ENCODE peak calls at places on chromosomes 7 and 10, in seven cellular contexts. I, O, M, L, N, E and W are unnamed samples.
A peak's percentile ranks its signal among the peaks of the same experiment; 100 is the strongest.

GRCh38 chr7:74462707-74463100 is 9.0 kb downstream of the GTF2IRD1 start:
- DNase-seq in M (no peak), L (no peak), N (no peak), O (no peak), E (no peak), I (no peak), W (no peak)

GRCh38 chr7:124667312-124667711 is 98.3 kb downstream of the GPR37 start:
- DNase-seq in E (no peak), N (no peak), L (no peak), O (no peak), I (peak; percentile 32), M (no peak), W (no peak)

GRCh38 chr10:43190775-43191174 is 52.5 kb downstream of the CSGALNACT2 start:
- DNase-seq in I (peak; percentile 77), O (peak; percentile 12), E (no peak), L (no peak), N (no peak), M (peak; percentile 32), W (no peak)

GRCh38 chr10:47031953-47032465 is 120.8 kb downstream of the PTPN20 start:
- DNase-seq in N (peak; percentile 38), M (peak; percentile 40), O (peak; percentile 11), L (peak; percentile 34), E (no peak), I (peak; percentile 14), W (no peak)

GRCh38 chr7:102000123-102000522 is 182.7 kb downstream of the CUX1 start:
- DNase-seq in L (no peak), N (no peak), M (no peak), E (no peak), O (no peak), I (no peak), W (no peak)

GRCh38 chr10:91340613-91341362 is 69.4 kb upstream of the HECTD2 start:
- DNase-seq in O (peak; percentile 97), M (peak; percentile 82), L (no peak), E (no peak), N (no peak), I (peak; percentile 96), W (peak; percentile 88)

GRCh38 chr7:72674394-72674793 is 153.6 kb downstream of the TYW1B start:
- DNase-seq in M (no peak), O (peak; percentile 57), I (no peak), N (no peak), L (no peak), E (no peak), W (peak; percentile 7)

GRCh38 chr10:16949806-16950205 is 132.6 kb upstream of the RSU1 start:
- DNase-seq in N (no peak), E (no peak), L (no peak), M (no peak), I (peak; percentile 55), O (no peak), W (no peak)

GRCh38 chr10:2852574-2853323 is 214.6 kb upstream of the PFKP start:
- DNase-seq in L (no peak), N (no peak), I (no peak), O (no peak), M (no peak), E (no peak), W (no peak)

GRCh38 chr10:71285180-71285545 is 33.9 kb upstream of the SLC29A3 start:
- DNase-seq in O (peak; percentile 9), E (peak; percentile 86), I (peak; percentile 16), L (peak; percentile 62), M (no peak), N (no peak), W (peak; percentile 66)

GRCh38 chr10:79393221-79393923 is 46.1 kb downstream of the PPIF start:
- DNase-seq in L (peak; percentile 38), M (no peak), E (no peak), O (no peak), I (no peak), N (peak; percentile 39), W (no peak)

GRCh38 chr7:31934551-31934950 is 135.7 kb downstream of the PDE1C start:
- DNase-seq in N (no peak), E (no peak), M (no peak), I (peak; percentile 48), O (no peak), L (no peak), W (no peak)

GRCh38 chr7:74157605-74158004 is 16.6 kb upstream of the EIF4H start:
- DNase-seq in L (no peak), N (no peak), I (no peak), O (no peak), E (no peak), M (no peak), W (no peak)

GRCh38 chr10:113052076-113052830 is 102.2 kb downstream of the TCF7L2 start:
- DNase-seq in M (no peak), L (no peak), N (no peak), I (no peak), E (no peak), O (no peak), W (no peak)
- TF ChIP-seq CTCF in M (peak; percentile 61), L (no peak), N (peak; percentile 26), I (peak; percentile 41), E (peak; percentile 46), O (no peak), W (no peak)

DNA sequence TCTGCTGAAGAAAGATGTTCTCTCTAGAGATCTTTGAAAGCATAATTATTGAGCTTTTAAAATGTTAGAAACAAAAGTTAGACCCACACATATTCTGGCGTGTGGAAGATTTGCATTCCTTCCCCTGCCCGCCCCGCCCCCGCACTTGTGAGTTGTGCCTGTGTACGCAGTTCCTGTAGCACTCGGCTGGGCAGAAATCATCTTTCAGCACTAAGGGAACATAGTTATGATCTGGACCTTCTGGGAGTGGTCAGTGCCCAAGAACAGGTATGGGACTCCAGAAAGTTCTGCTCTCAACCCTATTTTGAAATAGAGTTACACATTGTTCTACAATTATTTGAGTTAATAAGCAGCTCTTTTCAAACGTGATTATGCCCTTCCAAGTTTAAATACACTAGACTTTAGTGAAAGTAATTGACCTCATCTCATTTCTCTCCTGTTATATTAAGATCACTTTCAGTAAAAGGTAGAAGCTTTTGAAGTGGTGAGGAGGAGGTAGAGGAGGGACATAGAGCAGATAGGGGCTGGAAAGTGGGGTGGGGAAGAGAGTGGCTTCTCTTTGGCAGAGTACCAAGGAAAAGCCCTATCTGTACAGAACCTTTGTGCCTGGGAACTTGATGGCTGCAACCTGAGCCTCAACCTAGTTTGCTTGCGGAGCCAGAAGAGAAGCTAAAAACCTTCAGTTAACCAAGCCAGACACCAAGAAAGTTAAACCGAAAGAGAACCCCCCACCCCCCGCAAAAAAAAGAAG is 5.7 kb downstream of the BLVRA start:
- DNase-seq in E (no peak), O (peak; percentile 67), N (peak; percentile 91), I (peak; percentile 53), L (no peak), M (peak; percentile 27), W (peak; percentile 56)
- H3K27ac ChIP-seq in E (no peak overlapping the region), O (peak overlapping the region; percentile 42), N (peak overlapping the region; percentile 83), I (no peak overlapping the region), L (peak overlapping the region; percentile 46), M (no peak overlapping the region), W (peak overlapping the region; percentile 80)

GRCh38 chr10:14801693-14802092 is 27.0 kb upstream of the FAM107B start:
- DNase-seq in L (no peak), N (no peak), E (peak; percentile 31), O (no peak), I (no peak), M (no peak), W (no peak)
- TF ChIP-seq CTCF in L (no peak), N (no peak), E (no peak), O (no peak), I (peak; percentile 4), M (peak; percentile 35), W (no peak)

GRCh38 chr10:44858017-44858371 is 53.1 kb upstream of the TMEM72 start:
- DNase-seq in O (no peak), I (no peak), M (no peak), L (no peak), N (no peak), E (no peak), W (no peak)
- H3K27ac ChIP-seq in O (no peak overlapping the region), I (no peak overlapping the region), M (no peak overlapping the region), L (no peak overlapping the region), N (no peak overlapping the region), E (no peak overlapping the region), W (no peak overlapping the region)

DNA sequence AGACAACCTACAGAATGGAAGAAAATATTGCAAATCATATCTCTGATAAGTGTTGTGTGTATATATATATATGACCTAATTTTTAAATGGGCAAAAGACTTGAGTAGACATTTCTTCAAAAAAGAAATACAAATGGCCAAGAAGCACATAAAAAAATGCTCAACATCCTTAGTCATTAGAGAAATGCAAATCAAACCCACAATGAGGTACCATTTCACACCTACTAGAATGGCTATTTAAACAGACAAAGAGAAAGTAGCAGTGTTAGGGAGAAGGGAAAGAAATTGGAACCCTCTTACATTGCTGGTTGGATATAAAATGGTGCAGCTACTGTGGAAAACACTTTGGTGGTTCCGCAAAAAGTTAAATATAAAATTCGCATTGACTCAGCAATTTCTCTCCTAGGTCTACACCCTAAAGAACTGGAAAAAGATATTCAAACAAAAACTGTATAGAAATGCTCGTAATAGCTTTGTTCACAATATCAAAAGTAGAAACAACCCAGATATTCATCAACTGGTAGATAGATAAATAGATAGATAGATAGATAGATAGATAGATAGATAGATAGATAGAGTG is 16.3 kb downstream of the ACSL5 start:
- DNase-seq in N (no peak), L (no peak), M (no peak), O (no peak), I (no peak), E (no peak), W (no peak)
- TF ChIP-seq CTCF in N (no peak), L (no peak), M (no peak), O (no peak), I (no peak), E (no peak), W (no peak)

DNA sequence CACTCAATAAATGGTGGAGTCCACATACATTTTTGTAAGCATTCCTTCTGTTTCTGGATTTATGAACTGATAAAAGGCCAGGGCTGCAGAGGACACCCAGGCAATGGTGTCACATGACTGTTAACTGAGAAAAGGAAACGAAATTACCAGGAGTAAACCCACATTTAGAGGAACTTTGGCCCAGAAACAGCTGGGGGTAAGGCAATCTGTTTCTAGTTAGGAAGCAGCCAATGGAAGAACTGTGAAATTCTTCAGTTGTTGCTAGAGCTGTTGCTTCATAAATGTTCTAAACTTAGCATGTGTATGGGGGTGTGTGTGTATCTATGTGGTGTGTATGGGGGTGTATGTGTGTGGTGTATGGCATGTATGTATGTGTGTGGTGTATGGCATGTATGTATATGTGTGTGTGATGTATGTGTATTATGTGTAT is 11.8 kb upstream of the PDCD4 start:
- DNase-seq in L (no peak), N (no peak), O (no peak), I (peak; percentile 34), M (peak; percentile 65), E (no peak), W (no peak)
- H3K27ac ChIP-seq in L (peak overlapping the region; percentile 87), N (peak overlapping the region; percentile 81), O (no peak overlapping the region), I (no peak overlapping the region), M (no peak overlapping the region), E (no peak overlapping the region), W (no peak overlapping the region)

DNA sequence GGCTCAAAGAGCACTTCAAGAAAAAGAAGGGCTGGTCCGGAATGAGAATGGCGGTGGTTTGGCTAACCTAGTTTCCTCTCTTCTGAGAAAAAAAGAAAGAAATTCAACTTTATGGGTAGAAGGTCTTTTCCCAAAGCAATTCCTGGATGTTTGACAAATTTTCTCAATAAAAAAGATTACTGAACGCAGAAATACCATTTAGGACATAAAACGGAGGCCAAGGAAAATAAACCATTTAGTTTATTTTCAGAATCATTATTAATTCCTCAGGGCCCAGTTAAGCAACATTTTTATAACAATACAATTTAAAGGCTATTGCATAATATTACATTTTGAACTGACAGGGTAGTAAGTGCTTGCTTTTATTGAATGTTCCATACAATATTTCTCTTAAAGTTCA is 284.6 kb upstream of the ANKRD30A start:
- DNase-seq in N (no peak), E (no peak), I (no peak), M (no peak), O (no peak), L (no peak), W (no peak)
- TF ChIP-seq CTCF in N (no peak), E (no peak), I (no peak), M (no peak), O (no peak), L (no peak), W (no peak)